ENCODE peak calls at places on chromosome 20, in ten cellular contexts. I is astrocyte of the spinal cord; C is GM12865; R is foreskin fibroblast; Y is CD8-positive, alpha-beta T cell; D is breast epithelium; O is AG04449; S is epithelial cell of proximal tubule; T is tibial artery; W is fibroblast of lung. Q is an unnamed sample.

GRCh38 chr20:20843982-20844381 is 131.5 kb upstream of the RALGAPA2 start:
- DNase-seq in I (no peak), C (no peak), R (no peak), Y (no peak), D (no peak), O (no peak), S (no peak), T (no peak), W (no peak), Q (no peak)

GRCh38 chr20:47118201-47118600 is 223.6 kb downstream of the EYA2 start:
- DNase-seq in I (no peak), C (no peak), R (peak; percentile 24), Y (no peak), D (no peak), O (no peak), S (no peak), T (no peak), W (peak; percentile 26), Q (no peak)

GRCh38 chr20:4886771-4887527 is 114.4 kb downstream of the SLC23A2 start:
- DNase-seq in I (no peak), C (no peak), R (no peak), Y (no peak), D (no peak), O (no peak), S (no peak), T (no peak), W (no peak), Q (no peak)

GRCh38 chr20:48659888-48660287 is 167.9 kb downstream of the PREX1 start:
- DNase-seq in I (no peak), C (no peak), R (peak; percentile 60), Y (no peak), D (peak; percentile 83), O (no peak), S (no peak), T (peak; percentile 67), W (no peak), Q (no peak)

GRCh38 chr20:35432430-35432735 is 5.6 kb downstream of the GDF5 start:
- DNase-seq in I (no peak), C (no peak), R (peak; percentile 13), Y (no peak), D (no peak), O (no peak), S (no peak), T (no peak), W (no peak), Q (no peak)

GRCh38 chr20:62860924-62861691 is 514 bp downstream of the TCFL5 start:
- DNase-seq in I (no peak), C (peak; percentile 46), R (peak; percentile 57), Y (peak; percentile 67), D (peak; percentile 50), O (no peak), S (no peak), T (no peak), W (no peak), Q (no peak)

GRCh38 chr20:18537651-18538050 is 29.6 kb upstream of the SMIM26 start:
- DNase-seq in I (no peak), C (no peak), R (peak; percentile 64), Y (no peak), D (no peak), O (no peak), S (no peak), T (no peak), W (no peak), Q (no peak)

GRCh38 chr20:49132995-49133451 is 55.1 kb downstream of the STAU1 start:
- DNase-seq in I (peak; percentile 78), C (peak; percentile 71), R (peak; percentile 82), Y (no peak), D (no peak), O (peak; percentile 12), S (peak; percentile 25), T (no peak), W (peak; percentile 84), Q (peak; percentile 42)

GRCh38 chr20:33837096-33837830 is 26.1 kb downstream of the CHMP4B start:
- DNase-seq in I (no peak), C (peak; percentile 45), R (no peak), Y (no peak), D (no peak), O (no peak), S (no peak), T (no peak), W (no peak), Q (no peak)

GRCh38 chr20:33835773-33836172 is 24.6 kb downstream of the CHMP4B start:
- DNase-seq in I (no peak), C (no peak), R (peak; percentile 62), Y (no peak), D (no peak), O (no peak), S (no peak), T (peak; percentile 35), W (peak; percentile 62), Q (no peak)

GRCh38 chr20:33839591-33839990 is 28.4 kb downstream of the CHMP4B start:
- DNase-seq in I (no peak), C (no peak), R (no peak), Y (no peak), D (no peak), O (no peak), S (no peak), T (no peak), W (no peak), Q (no peak)

GRCh38 chr20:33840759-33841438 is 29.8 kb downstream of the CHMP4B start:
- DNase-seq in I (no peak), C (no peak), R (no peak), Y (no peak), D (no peak), O (no peak), S (no peak), T (no peak), W (no peak), Q (no peak)

DNA sequence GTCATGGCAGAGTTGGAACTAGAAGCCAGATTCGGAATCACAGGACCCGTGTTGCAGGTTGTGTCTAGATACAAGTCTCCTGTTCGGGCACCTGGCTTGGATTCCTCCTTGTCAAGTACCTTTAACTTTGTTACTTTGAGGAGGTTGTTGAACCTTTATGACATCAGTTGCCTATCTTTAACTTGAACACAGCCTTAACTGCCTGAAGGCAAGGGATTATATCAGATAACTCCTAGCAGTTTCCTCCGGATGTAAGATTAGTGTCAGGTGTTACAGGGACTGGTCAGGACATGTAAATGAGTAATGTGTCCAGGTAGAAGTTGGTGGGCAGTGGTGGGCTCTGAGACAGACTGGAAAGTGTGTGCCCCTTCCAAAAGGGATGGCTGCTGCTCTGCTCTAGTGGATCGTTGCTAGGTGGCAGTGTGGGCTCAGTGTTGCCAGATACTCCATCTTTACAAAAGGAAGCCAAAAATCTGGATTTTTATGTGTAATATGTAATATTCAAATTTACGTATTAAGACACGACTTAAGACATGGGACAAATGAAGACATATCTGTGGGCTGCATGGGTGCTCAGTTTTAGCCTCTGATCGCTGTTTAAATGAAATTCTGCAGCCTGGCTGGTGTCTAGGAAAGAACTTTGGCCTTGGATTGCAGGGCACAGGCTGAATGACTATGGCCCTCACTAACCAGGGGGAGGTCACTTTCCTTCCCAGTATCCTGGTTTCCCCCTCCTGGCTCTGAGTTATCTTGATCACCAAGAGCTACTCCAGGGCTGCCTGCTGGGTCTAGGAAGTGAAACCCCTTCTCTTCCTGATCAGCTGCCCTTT is 27.1 kb downstream of the CHMP4B start:
- DNase-seq in I (no peak), C (no peak), R (no peak), Y (no peak), D (no peak), O (no peak), S (no peak), T (no peak), W (no peak), Q (no peak)
- TF ChIP-seq CTCF in I (peak; percentile 14), C (no peak), R (no peak), Y (no peak), D (no peak), O (no peak), S (peak; percentile 21), T (no peak), W (peak; percentile 7), Q (peak; percentile 43)

GRCh38 chr20:44966030-44966961 is at the start of gene STK4:
- DNase-seq in I (peak; percentile 93), C (peak; percentile 98), R (peak; percentile 97), Y (peak; percentile 99), D (peak; percentile 91), O (no peak), S (no peak), T (peak; percentile 91), W (peak; percentile 88), Q (peak; percentile 76)

GRCh38 chr20:44967207-44967807 is 995 bp downstream of the STK4 start:
- DNase-seq in I (no peak), C (peak; percentile 76), R (peak; percentile 57), Y (peak; percentile 65), D (no peak), O (no peak), S (no peak), T (no peak), W (no peak), Q (no peak)

GRCh38 chr20:44963325-44964215 is 2.7 kb upstream of the STK4 start:
- DNase-seq in I (no peak), C (peak; percentile 45), R (no peak), Y (no peak), D (no peak), O (no peak), S (no peak), T (no peak), W (no peak), Q (no peak)

GRCh38 chr20:44962483-44962882 is 2.3 kb upstream of the TOMM34 start:
- DNase-seq in I (no peak), C (no peak), R (no peak), Y (no peak), D (no peak), O (no peak), S (no peak), T (no peak), W (no peak), Q (no peak)

GRCh38 chr20:44965651-44966029 is 672 bp upstream of the STK4 start:
- DNase-seq in I (no peak), C (no peak), R (no peak), Y (no peak), D (no peak), O (no peak), S (no peak), T (no peak), W (no peak), Q (no peak)
- H3K4me3 ChIP-seq in I (peak overlapping the region; percentile 98), C (peak overlapping the region; percentile 93), R (peak overlapping the region; percentile 71), Y (peak overlapping the region; percentile 97), D (peak overlapping the region; percentile 86), O (peak overlapping the region; percentile 96), S (peak overlapping the region; percentile 90), T (peak overlapping the region; percentile 92), W (peak overlapping the region; percentile 59), Q (peak overlapping the region; percentile 97)

DNA sequence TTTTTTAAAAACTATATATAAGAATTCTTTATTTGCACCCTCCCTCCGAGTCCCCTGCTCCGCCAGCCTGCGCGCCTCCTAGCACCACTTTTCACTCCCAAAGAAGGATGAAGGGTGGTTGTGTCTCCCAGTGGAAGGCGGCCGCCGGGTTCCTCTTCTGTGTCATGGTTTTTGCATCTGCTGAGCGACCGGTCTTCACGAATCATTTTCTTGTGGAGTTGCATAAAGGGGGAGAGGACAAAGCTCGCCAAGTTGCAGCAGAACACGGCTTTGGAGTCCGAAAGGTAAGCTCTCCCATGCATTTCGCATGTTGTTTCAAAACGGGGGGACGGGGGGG is 327 bp downstream of the PCSK2 start:
- DNase-seq in I (no peak), C (no peak), R (peak; percentile 3), Y (no peak), D (no peak), O (no peak), S (no peak), T (no peak), W (no peak), Q (no peak)
- TF ChIP-seq CTCF in I (no peak), C (no peak), R (no peak), Y (no peak), D (no peak), O (no peak), S (no peak), T (no peak), W (no peak), Q (no peak)

DNA sequence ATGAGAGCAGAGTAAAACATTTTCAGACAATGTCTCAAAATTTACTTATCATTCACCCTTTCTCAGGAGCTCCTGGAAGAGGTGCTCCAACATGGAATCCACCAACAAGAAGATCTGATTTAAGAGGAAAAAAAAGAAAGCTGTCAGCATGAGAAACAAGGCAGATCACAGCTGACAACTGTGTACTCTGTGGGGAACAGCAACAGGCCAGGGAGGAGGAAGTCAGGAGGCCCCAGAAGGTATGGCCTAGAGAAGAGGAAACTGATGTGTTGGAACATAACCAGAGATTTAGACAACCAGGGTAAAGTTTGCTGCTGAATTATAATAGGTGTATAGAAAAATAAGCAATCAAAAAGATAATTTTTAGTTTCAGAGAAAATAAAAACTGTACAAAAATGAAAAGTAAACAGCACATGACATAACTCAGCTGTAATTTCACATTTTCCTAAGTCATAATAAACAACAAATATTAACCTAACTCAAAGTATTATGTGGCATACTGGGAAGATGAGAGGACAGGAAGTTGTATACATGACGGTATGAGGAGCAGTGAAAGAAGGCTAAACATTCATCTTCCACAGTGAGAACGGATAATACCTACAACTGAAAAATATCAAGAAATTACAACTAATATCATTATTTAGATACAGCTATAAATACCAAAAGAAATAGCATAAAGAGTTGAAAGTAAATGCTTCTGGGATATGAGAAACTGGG is 113.6 kb upstream of the EMILIN3 start:
- DNase-seq in I (peak; percentile 8), C (peak; percentile 4), R (no peak), Y (no peak), D (no peak), O (no peak), S (no peak), T (no peak), W (no peak), Q (no peak)
- H3K4me3 ChIP-seq in I (no peak overlapping the region), C (no peak overlapping the region), R (no peak overlapping the region), Y (no peak overlapping the region), D (no peak overlapping the region), O (no peak overlapping the region), S (no peak overlapping the region), T (no peak overlapping the region), W (no peak overlapping the region), Q (no peak overlapping the region)